ENCODE peak calls at places on chromosomes 13 and 19, in eight cellular contexts. O, I, W, R, T, X, Z and H are unnamed samples.

GRCh38 chr19:40612831-40613668 is 11.9 kb downstream of the LTBP4 start:
- DNase-seq in W (no peak), R (no peak), Z (peak; percentile 77), I (peak; percentile 60), X (peak; percentile 70), T (no peak), O (no peak), H (no peak)

GRCh38 chr19:18119243-18120105 is 21.9 kb downstream of the MAST3 start:
- DNase-seq in W (no peak), Z (no peak), T (no peak), X (peak; percentile 42), R (no peak), O (no peak), I (peak; percentile 42), H (no peak)

GRCh38 chr19:19059837-19060611 is 3.8 kb upstream of the SLC25A42 start:
- DNase-seq in X (no peak), T (no peak), Z (no peak), I (no peak), R (no peak), W (no peak), O (no peak), H (no peak)

GRCh38 chr19:19475845-19476828 is 39.2 kb downstream of the TSSK6 start:
- DNase-seq in O (peak; percentile 36), Z (no peak), R (peak; percentile 52), X (no peak), T (no peak), W (no peak), I (no peak), H (no peak)

GRCh38 chr19:5691205-5691929 is 1.3 kb downstream of the RPL36 start:
- DNase-seq in I (no peak), O (peak; percentile 48), T (no peak), Z (no peak), W (peak; percentile 26), X (peak; percentile 78), R (peak; percentile 78), H (no peak)

GRCh38 chr19:12796146-12797071 is 5.1 kb downstream of the JUNB start:
- DNase-seq in O (peak; percentile 94), R (peak; percentile 86), T (no peak), Z (peak; percentile 77), I (peak; percentile 60), X (peak; percentile 85), W (peak; percentile 61), H (no peak)

GRCh38 chr13:111241862-111242261 is 78.6 kb upstream of the TEX29 start:
- DNase-seq in R (no peak), W (no peak), I (no peak), X (no peak), T (no peak), O (no peak), Z (no peak), H (no peak)

GRCh38 chr13:97028441-97029299 is 34.4 kb upstream of the OXGR1 start:
- DNase-seq in I (peak; percentile 9), R (peak; percentile 62), X (peak; percentile 73), O (peak; percentile 76), T (no peak), Z (peak; percentile 81), W (no peak), H (peak; percentile 35)

GRCh38 chr13:73220966-73221720 is 162.3 kb downstream of the KLF5 start:
- DNase-seq in X (peak; percentile 39), W (no peak), I (no peak), O (no peak), T (no peak), Z (peak; percentile 4), R (no peak), H (no peak)